ENCODE peak calls at places on chromosomes 13 and 19, in four cellular contexts. One of them, this sample, is unnamed.

GRCh38 chr13:73835138-73835721 is 299.0 kb downstream of the KLF12 start:
- DNase-seq in IMR-90: peak
- DNase-seq in K562: peak
- DNase-seq in GM12878: peak
- DNase-seq in this sample: peak

GRCh38 chr19:8308891-8309291 is 733 bp upstream of the CD320 start:
- DNase-seq in IMR-90: no peak
- DNase-seq in GM12878: no peak
- DNase-seq in K562: no peak
- DNase-seq in this sample: no peak

GRCh38 chr19:40193587-40193849 is 2.3 kb downstream of the MAP3K10 start:
- DNase-seq in K562: no peak
- DNase-seq in GM12878: no peak
- DNase-seq in IMR-90: peak
- DNase-seq in this sample: no peak

GRCh38 chr13:74977498-74977897 is 504.5 kb downstream of the TBC1D4 start:
- DNase-seq in K562: no peak
- DNase-seq in GM12878: no peak
- DNase-seq in IMR-90: no peak
- DNase-seq in this sample: no peak

GRCh38 chr19:17263712-17264640 is 569 bp downstream of the USHBP1 start:
- DNase-seq in GM12878: no peak
- DNase-seq in K562: no peak
- DNase-seq in IMR-90: no peak
- DNase-seq in this sample: no peak

GRCh38 chr13:41897126-41897525 is 63.8 kb downstream of the VWA8 start:
- DNase-seq in IMR-90: peak
- DNase-seq in GM12878: no peak
- DNase-seq in K562: no peak
- DNase-seq in this sample: no peak

GRCh38 chr19:3360494-3361383 is 5.6 kb upstream of the NFIC start:
- DNase-seq in IMR-90: no peak
- DNase-seq in GM12878: no peak
- DNase-seq in K562: peak
- DNase-seq in this sample: peak

GRCh38 chr13:100954430-100955361 is 280.1 kb upstream of the TMTC4 start:
- DNase-seq in K562: no peak
- DNase-seq in IMR-90: peak
- DNase-seq in GM12878: no peak
- DNase-seq in this sample: no peak

GRCh38 chr19:12145348-12145747 is 5.2 kb upstream of the ZNF20 start:
- DNase-seq in IMR-90: no peak
- DNase-seq in K562: no peak
- DNase-seq in GM12878: no peak
- DNase-seq in this sample: no peak

GRCh38 chr19:15769586-15769985 is 17.9 kb upstream of the OR10H5 start:
- DNase-seq in GM12878: no peak
- DNase-seq in IMR-90: no peak
- DNase-seq in K562: peak
- DNase-seq in this sample: no peak

GRCh38 chr13:28339419-28339818 is 155.5 kb downstream of the FLT1 start:
- DNase-seq in GM12878: no peak
- DNase-seq in K562: no peak
- DNase-seq in IMR-90: peak
- DNase-seq in this sample: no peak

DNA sequence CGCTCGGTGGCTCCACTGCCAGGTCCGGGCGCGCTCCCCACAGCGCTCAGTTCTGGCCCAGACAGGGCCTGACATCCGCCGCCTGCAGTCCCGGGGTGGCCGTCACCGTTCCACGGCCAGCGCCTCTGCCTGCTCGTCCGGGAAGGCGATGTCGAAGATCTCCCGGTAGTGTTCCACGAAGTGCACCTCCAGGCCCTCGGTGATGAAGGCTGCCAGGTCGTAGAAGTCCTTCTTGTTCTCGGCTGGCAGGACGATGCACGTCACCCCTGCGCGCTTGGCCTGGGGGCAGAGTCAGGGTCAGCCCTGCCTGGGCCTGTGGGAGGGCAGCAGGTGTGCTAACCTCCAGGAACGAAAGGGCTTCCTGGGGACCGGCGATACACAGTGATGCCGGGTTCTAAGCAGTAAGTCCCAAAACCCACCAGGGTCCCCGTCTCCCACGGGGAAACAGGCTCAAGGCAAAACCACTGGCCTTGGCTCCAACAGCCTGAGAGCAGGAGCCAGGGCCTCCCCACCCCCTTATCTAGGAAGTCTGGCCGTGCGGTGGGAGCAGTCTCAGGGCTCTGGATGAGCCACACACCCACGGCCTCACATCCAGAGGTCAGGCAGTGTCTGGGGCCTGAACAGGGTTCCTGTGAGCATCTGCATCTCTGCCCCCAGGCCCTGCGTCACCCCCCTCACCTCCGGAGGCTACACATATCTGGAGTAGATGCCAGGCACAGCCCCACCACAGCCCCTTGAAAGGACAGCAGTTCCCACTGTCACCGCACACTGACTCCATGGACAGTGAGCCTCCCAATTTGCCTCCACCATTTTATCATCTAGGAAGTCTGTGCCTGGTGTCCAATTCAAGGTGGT is 2.1 kb downstream of the RPL36 start:
- DNase-seq in GM12878: no peak
- DNase-seq in K562: no peak
- DNase-seq in IMR-90: peak
- DNase-seq in this sample: no peak
- TF ChIP-seq FOS in GM12878: no peak
- TF ChIP-seq FOS in K562: no peak
- TF ChIP-seq FOS in IMR-90: no peak
- TF ChIP-seq FOS in this sample: no peak

DNA sequence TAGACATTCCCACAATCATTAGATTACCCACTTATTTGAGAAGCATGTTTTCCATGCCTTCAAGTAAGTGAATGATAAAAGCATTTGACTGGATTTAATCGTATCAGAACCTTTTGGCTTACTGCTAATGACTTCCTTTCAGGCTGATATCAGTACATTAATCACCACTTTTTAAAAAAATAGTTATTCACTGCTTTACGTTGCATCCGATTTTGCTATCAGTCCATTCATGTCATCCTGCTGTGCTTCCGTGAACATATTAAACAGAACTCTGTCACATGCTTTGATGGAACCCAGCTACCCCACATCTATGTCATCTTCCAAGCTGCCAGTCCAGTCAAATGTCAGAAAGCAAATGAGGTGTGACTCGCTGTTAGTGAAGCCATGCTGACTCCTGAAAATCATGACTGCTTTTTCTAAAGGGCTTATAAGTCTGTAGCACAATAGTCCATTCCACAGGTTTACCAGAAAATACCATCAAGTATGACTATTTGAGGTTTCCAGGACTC is 440.9 kb downstream of the IRS2 start:
- DNase-seq in IMR-90: peak
- DNase-seq in GM12878: no peak
- DNase-seq in K562: no peak
- DNase-seq in this sample: peak
- TF ChIP-seq FOS in IMR-90: no peak
- TF ChIP-seq FOS in GM12878: no peak
- TF ChIP-seq FOS in K562: no peak
- TF ChIP-seq FOS in this sample: peak

GRCh38 chr13:114078501-114079451 is 53.6 kb downstream of the RASA3 start:
- DNase-seq in IMR-90: peak
- DNase-seq in GM12878: no peak
- DNase-seq in K562: no peak
- DNase-seq in this sample: no peak
- TF ChIP-seq FOS in IMR-90: peak
- TF ChIP-seq FOS in GM12878: no peak
- TF ChIP-seq FOS in K562: no peak
- TF ChIP-seq FOS in this sample: no peak

DNA sequence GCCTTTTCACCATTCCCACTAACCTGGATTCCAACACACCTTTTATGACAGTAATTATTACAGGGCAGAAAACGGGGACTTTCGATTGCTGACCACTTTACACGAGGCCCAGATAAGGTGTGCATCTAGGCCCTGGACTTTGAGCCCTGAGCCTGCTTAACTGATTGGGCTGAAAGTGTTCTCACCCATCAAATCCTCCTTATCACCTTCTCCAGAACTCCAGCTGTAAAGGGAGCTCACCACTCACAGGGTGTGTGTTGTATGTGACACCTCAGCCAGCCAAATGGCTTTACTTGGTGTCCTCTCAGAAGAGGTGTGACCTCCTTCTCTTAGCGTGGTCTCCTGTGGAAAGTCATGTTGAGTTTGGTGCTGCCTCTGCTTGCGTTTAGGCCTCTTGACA is 36.5 kb downstream of the SIPA1L3 start:
- DNase-seq in GM12878: no peak
- DNase-seq in IMR-90: no peak
- DNase-seq in K562: peak
- DNase-seq in this sample: no peak
- TF ChIP-seq FOS in GM12878: no peak
- TF ChIP-seq FOS in IMR-90: no peak
- TF ChIP-seq FOS in K562: no peak
- TF ChIP-seq FOS in this sample: no peak

GRCh38 chr13:80524447-80525215 is 183.7 kb upstream of the SPRY2 start:
- DNase-seq in K562: peak
- DNase-seq in IMR-90: no peak
- DNase-seq in GM12878: no peak
- DNase-seq in this sample: peak
- TF ChIP-seq FOS in K562: no peak
- TF ChIP-seq FOS in IMR-90: no peak
- TF ChIP-seq FOS in GM12878: no peak
- TF ChIP-seq FOS in this sample: peak

DNA sequence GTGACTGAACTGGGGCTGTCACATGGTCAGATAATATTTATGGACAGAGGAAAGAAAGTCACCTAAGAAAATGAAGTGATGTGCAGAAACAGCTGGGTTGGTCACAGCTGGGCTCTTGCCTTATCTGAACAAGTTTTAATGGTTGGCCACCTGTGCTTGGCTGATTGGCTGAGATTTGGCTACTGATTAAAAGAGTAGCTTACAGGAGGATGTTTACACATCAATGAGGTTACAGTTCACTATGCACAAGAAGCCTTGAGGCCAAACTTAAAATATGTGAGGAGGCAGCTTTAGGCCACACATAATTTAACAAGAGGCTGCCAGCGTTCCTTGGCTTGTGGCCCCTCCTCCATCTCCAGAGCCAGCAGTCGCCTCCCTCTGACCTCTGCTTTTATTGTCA is 99.2 kb upstream of the C1QTNF9B start:
- DNase-seq in IMR-90: no peak
- DNase-seq in GM12878: no peak
- DNase-seq in K562: no peak
- DNase-seq in this sample: no peak
- TF ChIP-seq FOS in IMR-90: no peak
- TF ChIP-seq FOS in GM12878: no peak
- TF ChIP-seq FOS in K562: no peak
- TF ChIP-seq FOS in this sample: no peak

This sample was measured in endothelial cell of umbilical vein.